ENCODE peak calls at places on chromosomes 11 and 22, in six cellular contexts. One of them, this sample, is unnamed.

GRCh38 chr11:27910186-27910941 is 197.6 kb downstream of the KIF18A start:
- DNase-seq in body of pancreas: no peak
- DNase-seq in suprapubic skin: no peak
- DNase-seq in heart right ventricle: no peak
- DNase-seq in WTC11: no peak
- DNase-seq in psoas muscle: no peak
- DNase-seq in this sample: no peak

GRCh38 chr11:9153651-9154050 is 62.3 kb upstream of the SCUBE2 start:
- DNase-seq in body of pancreas: no peak
- DNase-seq in WTC11: no peak
- DNase-seq in suprapubic skin: no peak
- DNase-seq in psoas muscle: no peak
- DNase-seq in heart right ventricle: no peak
- DNase-seq in this sample: no peak

GRCh38 chr11:86138958-86139357 is 70.1 kb upstream of the PICALM start:
- DNase-seq in WTC11: no peak
- DNase-seq in heart right ventricle: no peak
- DNase-seq in suprapubic skin: no peak
- DNase-seq in body of pancreas: no peak
- DNase-seq in psoas muscle: no peak
- DNase-seq in this sample: no peak

GRCh38 chr11:22674470-22675426 is 8.3 kb downstream of the GAS2 start:
- DNase-seq in suprapubic skin: no peak
- DNase-seq in psoas muscle: no peak
- DNase-seq in body of pancreas: peak; percentile 59
- DNase-seq in heart right ventricle: no peak
- DNase-seq in WTC11: no peak
- DNase-seq in this sample: no peak

GRCh38 chr11:125327494-125328130 is 163.1 kb downstream of the PKNOX2 start:
- DNase-seq in suprapubic skin: no peak
- DNase-seq in psoas muscle: no peak
- DNase-seq in body of pancreas: no peak
- DNase-seq in heart right ventricle: no peak
- DNase-seq in WTC11: no peak
- DNase-seq in this sample: no peak

GRCh38 chr22:37898441-37899181 is 7.5 kb upstream of the MICALL1 start:
- DNase-seq in body of pancreas: peak; percentile 88
- DNase-seq in WTC11: peak; percentile 43
- DNase-seq in heart right ventricle: no peak
- DNase-seq in psoas muscle: no peak
- DNase-seq in suprapubic skin: no peak
- DNase-seq in this sample: no peak

GRCh38 chr11:34243620-34244493 is 114.0 kb downstream of the ABTB2 start:
- DNase-seq in WTC11: no peak
- DNase-seq in suprapubic skin: no peak
- DNase-seq in body of pancreas: peak; percentile 71
- DNase-seq in psoas muscle: no peak
- DNase-seq in heart right ventricle: no peak
- DNase-seq in this sample: no peak

GRCh38 chr11:32121012-32121411 is 30.1 kb downstream of the RCN1 start:
- DNase-seq in WTC11: no peak
- DNase-seq in suprapubic skin: no peak
- DNase-seq in psoas muscle: no peak
- DNase-seq in heart right ventricle: no peak
- DNase-seq in body of pancreas: no peak
- DNase-seq in this sample: no peak

GRCh38 chr11:31799036-31799793 is 11.9 kb downstream of the PAX6 start:
- DNase-seq in psoas muscle: no peak
- DNase-seq in suprapubic skin: peak; percentile 29
- DNase-seq in body of pancreas: no peak
- DNase-seq in WTC11: no peak
- DNase-seq in heart right ventricle: no peak
- DNase-seq in this sample: no peak

GRCh38 chr11:129643031-129643721 is 172.5 kb upstream of the TMEM45B start:
- DNase-seq in suprapubic skin: no peak
- DNase-seq in body of pancreas: no peak
- DNase-seq in heart right ventricle: no peak
- DNase-seq in psoas muscle: no peak
- DNase-seq in WTC11: no peak
- DNase-seq in this sample: no peak

GRCh38 chr11:2903672-2904011 is 18.1 kb upstream of the CDKN1C start:
- DNase-seq in body of pancreas: no peak
- DNase-seq in suprapubic skin: no peak
- DNase-seq in WTC11: no peak
- DNase-seq in heart right ventricle: no peak
- DNase-seq in psoas muscle: no peak
- DNase-seq in this sample: no peak

GRCh38 chr22:26321469-26321913 is 107.6 kb upstream of the ASPHD2 start:
- DNase-seq in body of pancreas: peak; percentile 45
- DNase-seq in heart right ventricle: peak; percentile 55
- DNase-seq in suprapubic skin: no peak
- DNase-seq in WTC11: no peak
- DNase-seq in psoas muscle: peak; percentile 49
- DNase-seq in this sample: no peak

GRCh38 chr11:12841946-12842630 is 167.0 kb upstream of the RASSF10 start:
- DNase-seq in WTC11: no peak
- DNase-seq in psoas muscle: no peak
- DNase-seq in suprapubic skin: no peak
- DNase-seq in heart right ventricle: no peak
- DNase-seq in body of pancreas: peak; percentile 76
- DNase-seq in this sample: no peak

GRCh38 chr11:28627690-28628255 is 519.6 kb downstream of the METTL15 start:
- DNase-seq in heart right ventricle: no peak
- DNase-seq in body of pancreas: no peak
- DNase-seq in suprapubic skin: no peak
- DNase-seq in psoas muscle: no peak
- DNase-seq in WTC11: no peak
- DNase-seq in this sample: no peak

GRCh38 chr11:109945626-109946321 is 147.4 kb upstream of the ZC3H12C start:
- DNase-seq in heart right ventricle: no peak
- DNase-seq in suprapubic skin: no peak
- DNase-seq in WTC11: no peak
- DNase-seq in body of pancreas: no peak
- DNase-seq in psoas muscle: no peak
- DNase-seq in this sample: no peak

GRCh38 chr11:113202431-113202830 is 112.0 kb upstream of the TTC12 start:
- DNase-seq in psoas muscle: no peak
- DNase-seq in body of pancreas: no peak
- DNase-seq in suprapubic skin: no peak
- DNase-seq in heart right ventricle: no peak
- DNase-seq in WTC11: no peak
- DNase-seq in this sample: no peak

GRCh38 chr11:12157241-12157661 is 46.9 kb downstream of the MICAL2 start:
- DNase-seq in body of pancreas: no peak
- DNase-seq in suprapubic skin: no peak
- DNase-seq in heart right ventricle: no peak
- DNase-seq in WTC11: no peak
- DNase-seq in psoas muscle: no peak
- DNase-seq in this sample: no peak

GRCh38 chr22:50436841-50437341 is 37.9 kb downstream of the SBF1 start:
- DNase-seq in heart right ventricle: no peak
- DNase-seq in WTC11: no peak
- DNase-seq in psoas muscle: peak; percentile 2
- DNase-seq in suprapubic skin: no peak
- DNase-seq in body of pancreas: peak; percentile 11
- DNase-seq in this sample: no peak

GRCh38 chr22:19942886-19943664 is 1.5 kb upstream of the TXNRD2 start:
- DNase-seq in suprapubic skin: no peak
- DNase-seq in WTC11: no peak
- DNase-seq in heart right ventricle: no peak
- DNase-seq in psoas muscle: no peak
- DNase-seq in body of pancreas: peak; percentile 55
- DNase-seq in this sample: no peak

GRCh38 chr22:31346733-31347250 is 646 bp upstream of the PATZ1 start:
- DNase-seq in heart right ventricle: peak; percentile 68
- DNase-seq in body of pancreas: peak; percentile 70
- DNase-seq in psoas muscle: peak; percentile 49
- DNase-seq in suprapubic skin: peak; percentile 78
- DNase-seq in WTC11: no peak
- DNase-seq in this sample: peak; percentile 79

GRCh38 chr11:42802211-42802918 is 509.4 kb upstream of the API5 start:
- DNase-seq in body of pancreas: no peak
- DNase-seq in psoas muscle: no peak
- DNase-seq in suprapubic skin: no peak
- DNase-seq in WTC11: no peak
- DNase-seq in heart right ventricle: no peak
- DNase-seq in this sample: no peak

GRCh38 chr22:24325105-24325757 is 54.6 kb downstream of the SPECC1L start:
- DNase-seq in WTC11: no peak
- DNase-seq in heart right ventricle: no peak
- DNase-seq in suprapubic skin: no peak
- DNase-seq in psoas muscle: no peak
- DNase-seq in body of pancreas: no peak
- DNase-seq in this sample: peak; percentile 27

GRCh38 chr11:106681435-106681834 is 336.8 kb downstream of the GUCY1A2 start:
- DNase-seq in WTC11: no peak
- DNase-seq in heart right ventricle: no peak
- DNase-seq in body of pancreas: no peak
- DNase-seq in suprapubic skin: no peak
- DNase-seq in psoas muscle: no peak
- DNase-seq in this sample: no peak

GRCh38 chr11:107804219-107804618 is 54.4 kb downstream of the SLC35F2 start:
- DNase-seq in suprapubic skin: no peak
- DNase-seq in heart right ventricle: no peak
- DNase-seq in psoas muscle: no peak
- DNase-seq in body of pancreas: no peak
- DNase-seq in WTC11: no peak
- DNase-seq in this sample: no peak

GRCh38 chr11:96061094-96061493 is 137.2 kb upstream of the MTMR2 start:
- DNase-seq in suprapubic skin: no peak
- DNase-seq in psoas muscle: no peak
- DNase-seq in heart right ventricle: no peak
- DNase-seq in WTC11: no peak
- DNase-seq in body of pancreas: no peak
- DNase-seq in this sample: no peak

GRCh38 chr11:134036484-134037092 is 32.3 kb upstream of the JAM3 start:
- DNase-seq in WTC11: peak; percentile 48
- DNase-seq in psoas muscle: no peak
- DNase-seq in suprapubic skin: no peak
- DNase-seq in heart right ventricle: no peak
- DNase-seq in body of pancreas: peak; percentile 32
- DNase-seq in this sample: no peak

GRCh38 chr11:33689506-33689905 is 11.1 kb downstream of the C11orf91 start:
- DNase-seq in WTC11: no peak
- DNase-seq in suprapubic skin: no peak
- DNase-seq in heart right ventricle: no peak
- DNase-seq in body of pancreas: no peak
- DNase-seq in psoas muscle: no peak
- DNase-seq in this sample: no peak

GRCh38 chr11:31956310-31956709 is 134.6 kb upstream of the RCN1 start:
- DNase-seq in body of pancreas: no peak
- DNase-seq in heart right ventricle: no peak
- DNase-seq in psoas muscle: no peak
- DNase-seq in suprapubic skin: no peak
- DNase-seq in WTC11: no peak
- DNase-seq in this sample: no peak

GRCh38 chr11:64531422-64531821 is 59.6 kb upstream of the SLC22A12 start:
- DNase-seq in suprapubic skin: no peak
- DNase-seq in psoas muscle: no peak
- DNase-seq in WTC11: no peak
- DNase-seq in body of pancreas: no peak
- DNase-seq in heart right ventricle: no peak
- DNase-seq in this sample: no peak

GRCh38 chr11:17563248-17563647 is 16.2 kb downstream of the OTOG start:
- DNase-seq in suprapubic skin: no peak
- DNase-seq in WTC11: peak; percentile 25
- DNase-seq in psoas muscle: no peak
- DNase-seq in body of pancreas: no peak
- DNase-seq in heart right ventricle: no peak
- DNase-seq in this sample: peak; percentile 12
- TF ChIP-seq CTCF in suprapubic skin: no peak
- TF ChIP-seq CTCF in WTC11: no peak
- TF ChIP-seq CTCF in psoas muscle: no peak
- TF ChIP-seq CTCF in body of pancreas: no peak
- TF ChIP-seq CTCF in heart right ventricle: no peak
- TF ChIP-seq CTCF in this sample: no peak

GRCh38 chr22:40053460-40053859 is 58.7 kb downstream of the FAM83F start:
- DNase-seq in body of pancreas: no peak
- DNase-seq in heart right ventricle: no peak
- DNase-seq in WTC11: no peak
- DNase-seq in psoas muscle: no peak
- DNase-seq in suprapubic skin: no peak
- DNase-seq in this sample: no peak
- TF ChIP-seq CTCF in body of pancreas: no peak
- TF ChIP-seq CTCF in heart right ventricle: no peak
- TF ChIP-seq CTCF in WTC11: no peak
- TF ChIP-seq CTCF in psoas muscle: no peak
- TF ChIP-seq CTCF in suprapubic skin: no peak
- TF ChIP-seq CTCF in this sample: no peak

GRCh38 chr22:21652547-21653545 is 10.7 kb downstream of the SDF2L1 start:
- DNase-seq in psoas muscle: no peak
- DNase-seq in body of pancreas: no peak
- DNase-seq in WTC11: peak; percentile 60
- DNase-seq in suprapubic skin: no peak
- DNase-seq in heart right ventricle: no peak
- DNase-seq in this sample: no peak
- TF ChIP-seq CTCF in psoas muscle: no peak
- TF ChIP-seq CTCF in body of pancreas: no peak
- TF ChIP-seq CTCF in WTC11: no peak
- TF ChIP-seq CTCF in suprapubic skin: no peak
- TF ChIP-seq CTCF in heart right ventricle: no peak
- TF ChIP-seq CTCF in this sample: no peak

GRCh38 chr22:39244496-39245129 is at the start of gene PDGFB:
- DNase-seq in psoas muscle: no peak
- DNase-seq in body of pancreas: peak; percentile 70
- DNase-seq in WTC11: no peak
- DNase-seq in heart right ventricle: peak; percentile 66
- DNase-seq in suprapubic skin: no peak
- DNase-seq in this sample: no peak

GRCh38 chr22:39242809-39243442 is 1.9 kb downstream of the PDGFB start:
- DNase-seq in psoas muscle: no peak
- DNase-seq in body of pancreas: peak; percentile 89
- DNase-seq in suprapubic skin: no peak
- DNase-seq in WTC11: peak; percentile 62
- DNase-seq in heart right ventricle: no peak
- DNase-seq in this sample: no peak

GRCh38 chr22:39243443-39244072 is 1.2 kb downstream of the PDGFB start:
- DNase-seq in suprapubic skin: no peak
- DNase-seq in body of pancreas: peak; percentile 69
- DNase-seq in heart right ventricle: no peak
- DNase-seq in WTC11: no peak
- DNase-seq in psoas muscle: no peak
- DNase-seq in this sample: no peak

GRCh38 chr22:39245130-39246039 is 603 bp upstream of the PDGFB start:
- DNase-seq in psoas muscle: no peak
- DNase-seq in heart right ventricle: no peak
- DNase-seq in suprapubic skin: no peak
- DNase-seq in body of pancreas: no peak
- DNase-seq in WTC11: no peak
- DNase-seq in this sample: no peak

DNA sequence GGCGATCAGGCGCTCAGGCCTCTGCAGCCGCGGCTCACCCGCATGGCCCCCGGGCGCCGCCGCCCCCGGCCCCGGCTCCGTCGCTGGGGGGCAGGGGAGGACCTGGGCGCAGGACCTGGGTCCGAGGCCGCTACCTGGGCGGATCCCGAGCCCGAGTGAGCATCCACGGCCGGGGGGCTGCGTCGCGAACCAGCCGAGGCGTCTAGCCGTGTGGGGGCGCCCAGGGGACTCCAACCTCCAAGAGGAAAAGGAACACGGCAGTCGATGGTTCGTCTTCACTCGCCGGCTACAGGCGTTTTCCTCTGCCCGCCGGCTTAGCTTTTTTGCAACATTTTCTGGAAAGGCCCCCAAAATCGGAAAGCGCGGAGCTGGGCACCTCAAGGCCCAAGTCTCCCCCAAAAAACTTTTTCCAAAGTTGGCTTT is 698 bp downstream of the PDGFB start:
- DNase-seq in body of pancreas: no peak
- DNase-seq in suprapubic skin: no peak
- DNase-seq in WTC11: no peak
- DNase-seq in heart right ventricle: no peak
- DNase-seq in psoas muscle: no peak
- DNase-seq in this sample: no peak
- TF ChIP-seq CTCF in body of pancreas: no peak
- TF ChIP-seq CTCF in suprapubic skin: no peak
- TF ChIP-seq CTCF in WTC11: no peak
- TF ChIP-seq CTCF in heart right ventricle: peak; percentile 30
- TF ChIP-seq CTCF in psoas muscle: no peak
- TF ChIP-seq CTCF in this sample: no peak